ENCODE peak calls at places on chromosomes 3 and 15, in nine cellular contexts. N, P, A, I, E, F, W, X and U are unnamed samples.

GRCh38 chr3:64214697-64215018 is 10.6 kb downstream of the PRICKLE2 start:
- DNase-seq in N (no peak), P (no peak), A (peak), I (peak), E (no peak), F (no peak), W (peak), X (no peak), U (no peak)

GRCh38 chr3:34212671-34213070 is 414.2 kb downstream of the PDCD6IP start:
- DNase-seq in N (no peak), P (no peak), A (no peak), I (no peak), E (no peak), F (no peak), W (peak), X (no peak), U (peak)

GRCh38 chr3:130601662-130602061 is 84.7 kb downstream of the COL6A6 start:
- DNase-seq in N (no peak), P (no peak), A (no peak), I (no peak), E (no peak), F (no peak), W (peak), X (no peak), U (peak)

GRCh38 chr3:98343647-98344507 is 9.8 kb upstream of the OR5K4 start:
- DNase-seq in N (peak), P (peak), A (peak), I (no peak), E (peak), F (no peak), W (peak), X (no peak), U (peak)

GRCh38 chr15:101608182-101608581 is 44.0 kb downstream of the TM2D3 start:
- DNase-seq in N (no peak), P (no peak), A (no peak), I (no peak), E (peak), F (no peak), W (no peak), X (no peak), U (no peak)

GRCh38 chr3:78994174-78995027 is 773.4 kb downstream of the ROBO1 start:
- DNase-seq in N (no peak), P (no peak), A (no peak), I (no peak), E (peak), F (no peak), W (no peak), X (no peak), U (no peak)

GRCh38 chr3:185631508-185632206 is 45.6 kb downstream of the SENP2 start:
- DNase-seq in N (no peak), P (no peak), A (no peak), I (no peak), E (peak), F (no peak), W (peak), X (no peak), U (no peak)

GRCh38 chr15:96160269-96160668 is 170.2 kb upstream of the NR2F2 start:
- DNase-seq in N (no peak), P (no peak), A (no peak), I (peak), E (no peak), F (no peak), W (peak), X (no peak), U (peak)

GRCh38 chr3:142053244-142053643 is 96.1 kb downstream of the TFDP2 start:
- DNase-seq in N (no peak), P (no peak), A (no peak), I (no peak), E (no peak), F (no peak), W (peak), X (no peak), U (no peak)

GRCh38 chr3:142028174-142028833 is 121.0 kb downstream of the TFDP2 start:
- DNase-seq in N (no peak), P (no peak), A (peak), I (no peak), E (peak), F (no peak), W (peak), X (peak), U (peak)